ENCODE peak calls at places on chromosomes 1 and 21, in ten cellular contexts. One of them, this sample, is unnamed.

GRCh38 chr1:54334996-54335395 is 71.2 kb downstream of the SSBP3 start:
- DNase-seq in AG09309: no peak
- DNase-seq in CD8-positive, alpha-beta T cell: no peak
- DNase-seq in foreskin fibroblast: peak; percentile 80
- DNase-seq in PC-9: no peak
- DNase-seq in lower lobe of right lung: no peak
- DNase-seq in psoas muscle: peak; percentile 80
- DNase-seq in neural crest cell: no peak
- DNase-seq in RWPE1: no peak
- DNase-seq in RWPE2: no peak
- DNase-seq in this sample: no peak

GRCh38 chr1:73803380-73803779 is 394.6 kb downstream of the LRRIQ3 start:
- DNase-seq in RWPE1: no peak
- DNase-seq in psoas muscle: no peak
- DNase-seq in neural crest cell: no peak
- DNase-seq in PC-9: peak; percentile 92
- DNase-seq in RWPE2: no peak
- DNase-seq in lower lobe of right lung: no peak
- DNase-seq in foreskin fibroblast: no peak
- DNase-seq in CD8-positive, alpha-beta T cell: no peak
- DNase-seq in AG09309: no peak
- DNase-seq in this sample: no peak

GRCh38 chr1:219917281-219917680 is 11.1 kb downstream of the SLC30A10 start:
- DNase-seq in PC-9: no peak
- DNase-seq in foreskin fibroblast: no peak
- DNase-seq in neural crest cell: no peak
- DNase-seq in CD8-positive, alpha-beta T cell: no peak
- DNase-seq in RWPE2: no peak
- DNase-seq in AG09309: no peak
- DNase-seq in psoas muscle: no peak
- DNase-seq in lower lobe of right lung: no peak
- DNase-seq in RWPE1: no peak
- DNase-seq in this sample: no peak

GRCh38 chr1:90973897-90974798 is 47.7 kb downstream of the ZNF644 start:
- DNase-seq in RWPE2: no peak
- DNase-seq in psoas muscle: no peak
- DNase-seq in RWPE1: peak; percentile 47
- DNase-seq in foreskin fibroblast: peak; percentile 43
- DNase-seq in CD8-positive, alpha-beta T cell: no peak
- DNase-seq in neural crest cell: no peak
- DNase-seq in PC-9: no peak
- DNase-seq in lower lobe of right lung: no peak
- DNase-seq in AG09309: no peak
- DNase-seq in this sample: no peak

GRCh38 chr1:200838676-200839445 is 33.9 kb upstream of the GPR25 start:
- DNase-seq in lower lobe of right lung: no peak
- DNase-seq in PC-9: no peak
- DNase-seq in CD8-positive, alpha-beta T cell: no peak
- DNase-seq in neural crest cell: no peak
- DNase-seq in RWPE1: no peak
- DNase-seq in AG09309: peak; percentile 35
- DNase-seq in RWPE2: no peak
- DNase-seq in psoas muscle: no peak
- DNase-seq in foreskin fibroblast: peak; percentile 51
- DNase-seq in this sample: no peak

GRCh38 chr1:81543764-81544163 is 257.0 kb upstream of the ADGRL2 start:
- DNase-seq in RWPE1: no peak
- DNase-seq in neural crest cell: no peak
- DNase-seq in PC-9: no peak
- DNase-seq in foreskin fibroblast: no peak
- DNase-seq in CD8-positive, alpha-beta T cell: no peak
- DNase-seq in RWPE2: no peak
- DNase-seq in AG09309: no peak
- DNase-seq in psoas muscle: no peak
- DNase-seq in lower lobe of right lung: no peak
- DNase-seq in this sample: no peak

GRCh38 chr1:155609515-155610256 is at the start of gene MSTO1:
- DNase-seq in lower lobe of right lung: peak; percentile 98
- DNase-seq in CD8-positive, alpha-beta T cell: peak; percentile 92
- DNase-seq in foreskin fibroblast: peak; percentile 99
- DNase-seq in RWPE2: peak; percentile 98
- DNase-seq in RWPE1: peak; percentile 95
- DNase-seq in AG09309: peak; percentile 93
- DNase-seq in psoas muscle: peak; percentile 97
- DNase-seq in neural crest cell: peak; percentile 92
- DNase-seq in PC-9: peak; percentile 95
- DNase-seq in this sample: peak; percentile 98

GRCh38 chr1:155127672-155128468 is at the start of gene EFNA1:
- DNase-seq in lower lobe of right lung: peak; percentile 84
- DNase-seq in AG09309: no peak
- DNase-seq in neural crest cell: peak; percentile 22
- DNase-seq in RWPE1: no peak
- DNase-seq in foreskin fibroblast: peak; percentile 56
- DNase-seq in psoas muscle: peak; percentile 77
- DNase-seq in PC-9: no peak
- DNase-seq in CD8-positive, alpha-beta T cell: peak; percentile 45
- DNase-seq in RWPE2: peak; percentile 72
- DNase-seq in this sample: peak; percentile 79

GRCh38 chr21:33070921-33071877 is 1.3 kb downstream of the OLIG1 start:
- DNase-seq in PC-9: no peak
- DNase-seq in RWPE2: no peak
- DNase-seq in CD8-positive, alpha-beta T cell: peak; percentile 8
- DNase-seq in foreskin fibroblast: peak; percentile 25
- DNase-seq in neural crest cell: peak; percentile 23
- DNase-seq in lower lobe of right lung: no peak
- DNase-seq in psoas muscle: no peak
- DNase-seq in AG09309: no peak
- DNase-seq in RWPE1: no peak
- DNase-seq in this sample: peak; percentile 5

GRCh38 chr1:212721388-212722247 is 22.0 kb upstream of the BATF3 start:
- DNase-seq in AG09309: peak; percentile 64
- DNase-seq in foreskin fibroblast: peak; percentile 77
- DNase-seq in RWPE2: no peak
- DNase-seq in PC-9: peak; percentile 89
- DNase-seq in RWPE1: peak; percentile 45
- DNase-seq in psoas muscle: no peak
- DNase-seq in CD8-positive, alpha-beta T cell: no peak
- DNase-seq in neural crest cell: no peak
- DNase-seq in lower lobe of right lung: no peak
- DNase-seq in this sample: peak; percentile 58

GRCh38 chr1:119631433-119632102 is 16.5 kb downstream of the ZNF697 start:
- DNase-seq in RWPE1: peak; percentile 67
- DNase-seq in neural crest cell: no peak
- DNase-seq in AG09309: no peak
- DNase-seq in RWPE2: peak; percentile 75
- DNase-seq in PC-9: no peak
- DNase-seq in foreskin fibroblast: peak; percentile 91
- DNase-seq in psoas muscle: peak; percentile 95
- DNase-seq in lower lobe of right lung: peak; percentile 84
- DNase-seq in CD8-positive, alpha-beta T cell: no peak
- DNase-seq in this sample: peak; percentile 62

GRCh38 chr1:200033511-200034261 is 6.2 kb downstream of the NR5A2 start:
- DNase-seq in lower lobe of right lung: no peak
- DNase-seq in PC-9: no peak
- DNase-seq in foreskin fibroblast: peak; percentile 15
- DNase-seq in RWPE1: no peak
- DNase-seq in CD8-positive, alpha-beta T cell: no peak
- DNase-seq in RWPE2: no peak
- DNase-seq in neural crest cell: no peak
- DNase-seq in psoas muscle: no peak
- DNase-seq in AG09309: no peak
- DNase-seq in this sample: no peak

GRCh38 chr1:184986250-184986649 is 11.9 kb upstream of the NIBAN1 start:
- DNase-seq in CD8-positive, alpha-beta T cell: no peak
- DNase-seq in RWPE2: no peak
- DNase-seq in AG09309: no peak
- DNase-seq in neural crest cell: no peak
- DNase-seq in PC-9: no peak
- DNase-seq in RWPE1: peak; percentile 12
- DNase-seq in foreskin fibroblast: peak; percentile 61
- DNase-seq in lower lobe of right lung: no peak
- DNase-seq in psoas muscle: no peak
- DNase-seq in this sample: no peak
- TF ChIP-seq CTCF in CD8-positive, alpha-beta T cell: no peak
- TF ChIP-seq CTCF in RWPE2: peak; percentile 37
- TF ChIP-seq CTCF in AG09309: peak; percentile 62
- TF ChIP-seq CTCF in neural crest cell: peak; percentile 9
- TF ChIP-seq CTCF in PC-9: no peak
- TF ChIP-seq CTCF in RWPE1: no peak
- TF ChIP-seq CTCF in foreskin fibroblast: peak; percentile 34
- TF ChIP-seq CTCF in lower lobe of right lung: no peak
- TF ChIP-seq CTCF in psoas muscle: no peak
- TF ChIP-seq CTCF in this sample: no peak

DNA sequence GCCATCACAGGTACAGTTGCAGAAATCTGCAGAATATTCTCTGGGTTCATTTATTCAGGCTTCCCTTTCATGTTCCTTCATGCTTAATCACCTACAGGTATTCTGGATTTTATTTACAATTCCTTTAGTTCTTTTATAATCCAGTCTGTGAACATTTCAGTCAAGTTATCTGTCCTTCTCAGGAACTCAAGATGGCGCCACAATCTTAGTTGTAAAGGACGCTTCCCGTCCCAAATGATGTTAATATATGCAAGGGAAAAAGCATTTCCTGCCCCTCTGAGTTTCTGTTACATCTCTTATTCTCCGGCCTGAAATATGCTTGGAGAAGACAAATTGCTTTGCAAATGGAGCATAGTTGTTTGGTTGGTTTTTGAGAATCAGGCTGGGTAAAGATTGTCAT is 19.3 kb downstream of the F3 start:
- DNase-seq in AG09309: peak; percentile 40
- DNase-seq in foreskin fibroblast: peak; percentile 83
- DNase-seq in PC-9: no peak
- DNase-seq in RWPE1: no peak
- DNase-seq in RWPE2: no peak
- DNase-seq in CD8-positive, alpha-beta T cell: no peak
- DNase-seq in neural crest cell: no peak
- DNase-seq in psoas muscle: no peak
- DNase-seq in lower lobe of right lung: no peak
- DNase-seq in this sample: peak; percentile 17
- TF ChIP-seq CTCF in AG09309: peak; percentile 63
- TF ChIP-seq CTCF in foreskin fibroblast: peak; percentile 51
- TF ChIP-seq CTCF in PC-9: peak; percentile 63
- TF ChIP-seq CTCF in RWPE1: peak; percentile 55
- TF ChIP-seq CTCF in RWPE2: peak; percentile 74
- TF ChIP-seq CTCF in CD8-positive, alpha-beta T cell: no peak
- TF ChIP-seq CTCF in neural crest cell: peak; percentile 67
- TF ChIP-seq CTCF in psoas muscle: peak; percentile 29
- TF ChIP-seq CTCF in lower lobe of right lung: peak; percentile 40
- TF ChIP-seq CTCF in this sample: no peak

GRCh38 chr1:5751171-5751556 is 241.1 kb downstream of the NPHP4 start:
- DNase-seq in lower lobe of right lung: peak; percentile 20
- DNase-seq in RWPE1: no peak
- DNase-seq in foreskin fibroblast: no peak
- DNase-seq in AG09309: no peak
- DNase-seq in psoas muscle: no peak
- DNase-seq in CD8-positive, alpha-beta T cell: no peak
- DNase-seq in PC-9: no peak
- DNase-seq in neural crest cell: no peak
- DNase-seq in RWPE2: peak; percentile 25
- DNase-seq in this sample: no peak

GRCh38 chr1:5752715-5753330 is 239.4 kb downstream of the NPHP4 start:
- DNase-seq in RWPE1: no peak
- DNase-seq in neural crest cell: no peak
- DNase-seq in lower lobe of right lung: no peak
- DNase-seq in CD8-positive, alpha-beta T cell: no peak
- DNase-seq in AG09309: no peak
- DNase-seq in foreskin fibroblast: no peak
- DNase-seq in PC-9: no peak
- DNase-seq in psoas muscle: no peak
- DNase-seq in RWPE2: peak; percentile 40
- DNase-seq in this sample: no peak

GRCh38 chr1:5750186-5751170 is 241.7 kb downstream of the NPHP4 start:
- DNase-seq in RWPE2: peak; percentile 31
- DNase-seq in AG09309: no peak
- DNase-seq in RWPE1: no peak
- DNase-seq in psoas muscle: no peak
- DNase-seq in PC-9: no peak
- DNase-seq in foreskin fibroblast: no peak
- DNase-seq in neural crest cell: no peak
- DNase-seq in CD8-positive, alpha-beta T cell: no peak
- DNase-seq in lower lobe of right lung: peak; percentile 36
- DNase-seq in this sample: no peak

GRCh38 chr1:5753431-5754078 is 238.7 kb downstream of the NPHP4 start:
- DNase-seq in neural crest cell: no peak
- DNase-seq in psoas muscle: no peak
- DNase-seq in AG09309: no peak
- DNase-seq in RWPE1: no peak
- DNase-seq in foreskin fibroblast: no peak
- DNase-seq in RWPE2: peak; percentile 22
- DNase-seq in CD8-positive, alpha-beta T cell: no peak
- DNase-seq in PC-9: no peak
- DNase-seq in lower lobe of right lung: peak; percentile 34
- DNase-seq in this sample: no peak

DNA sequence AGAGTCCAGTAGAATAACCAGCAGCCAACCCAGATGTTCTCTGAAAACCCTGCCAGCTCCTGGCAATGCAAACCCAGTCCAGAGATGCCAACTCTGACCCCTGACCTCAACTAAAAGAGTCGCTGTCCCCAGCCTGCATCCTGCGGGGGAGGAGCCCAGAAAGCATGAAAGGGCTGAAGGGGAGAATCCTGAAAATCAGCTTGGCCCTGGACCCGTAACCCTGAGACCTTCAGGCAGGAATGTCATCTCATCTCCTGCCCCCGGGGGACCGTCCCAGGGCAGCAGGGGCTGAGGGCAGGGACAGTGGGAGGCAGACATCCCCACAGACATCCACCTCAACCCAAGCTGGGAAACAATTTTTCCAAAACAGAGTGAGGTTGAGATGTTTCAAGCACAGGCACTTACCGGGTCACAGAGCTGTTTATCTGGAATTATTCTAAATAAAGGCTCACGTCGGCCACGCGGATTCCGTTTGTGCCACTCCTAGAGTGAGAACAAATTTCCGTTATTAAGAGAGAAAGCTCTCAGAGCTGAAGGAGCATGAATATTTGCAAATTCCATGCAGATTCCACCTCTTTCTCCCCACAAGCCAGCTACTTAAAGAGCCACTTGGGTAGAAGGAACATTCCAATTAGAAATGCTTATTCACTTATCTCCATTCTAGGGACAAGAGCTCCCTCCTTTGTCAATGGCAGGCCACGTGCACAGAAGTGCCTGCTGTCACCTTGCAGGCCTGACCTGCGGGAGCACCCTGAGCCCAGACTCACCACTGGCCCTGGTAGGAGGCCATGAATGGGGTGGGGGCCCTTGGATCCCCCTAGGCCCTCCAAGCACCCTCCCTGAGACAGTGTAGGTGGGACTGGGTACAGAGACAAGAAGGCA is 240.2 kb downstream of the NPHP4 start:
- DNase-seq in psoas muscle: no peak
- DNase-seq in neural crest cell: no peak
- DNase-seq in CD8-positive, alpha-beta T cell: no peak
- DNase-seq in PC-9: no peak
- DNase-seq in foreskin fibroblast: no peak
- DNase-seq in lower lobe of right lung: peak; percentile 59
- DNase-seq in AG09309: no peak
- DNase-seq in RWPE2: peak; percentile 22
- DNase-seq in RWPE1: no peak
- DNase-seq in this sample: no peak
- TF ChIP-seq CTCF in psoas muscle: no peak
- TF ChIP-seq CTCF in neural crest cell: no peak
- TF ChIP-seq CTCF in CD8-positive, alpha-beta T cell: no peak
- TF ChIP-seq CTCF in PC-9: no peak
- TF ChIP-seq CTCF in foreskin fibroblast: no peak
- TF ChIP-seq CTCF in lower lobe of right lung: no peak
- TF ChIP-seq CTCF in AG09309: no peak
- TF ChIP-seq CTCF in RWPE2: no peak
- TF ChIP-seq CTCF in RWPE1: peak; percentile 18
- TF ChIP-seq CTCF in this sample: no peak

GRCh38 chr1:8423702-8424538 is 106.0 kb downstream of the SLC45A1 start:
- DNase-seq in lower lobe of right lung: peak; percentile 62
- DNase-seq in RWPE1: peak; percentile 48
- DNase-seq in psoas muscle: peak; percentile 74
- DNase-seq in PC-9: no peak
- DNase-seq in RWPE2: no peak
- DNase-seq in foreskin fibroblast: peak; percentile 71
- DNase-seq in neural crest cell: peak; percentile 54
- DNase-seq in AG09309: no peak
- DNase-seq in CD8-positive, alpha-beta T cell: peak; percentile 48
- DNase-seq in this sample: peak; percentile 36
- TF ChIP-seq CTCF in lower lobe of right lung: no peak
- TF ChIP-seq CTCF in RWPE1: no peak
- TF ChIP-seq CTCF in psoas muscle: no peak
- TF ChIP-seq CTCF in PC-9: no peak
- TF ChIP-seq CTCF in RWPE2: no peak
- TF ChIP-seq CTCF in foreskin fibroblast: no peak
- TF ChIP-seq CTCF in neural crest cell: no peak
- TF ChIP-seq CTCF in AG09309: no peak
- TF ChIP-seq CTCF in CD8-positive, alpha-beta T cell: no peak
- TF ChIP-seq CTCF in this sample: no peak

This sample was measured in Calu3.